ENCODE peak calls at places on chromosomes 16 and 17, in five cellular contexts. N is ovary, H is uterus, K is astrocyte of the spinal cord, V is BJ. A is an unnamed sample.

GRCh38 chr17:55264640-55265298 is at the start of gene HLF:
- DNase-seq in N (peak; percentile 88), H (peak; percentile 81), K (peak; percentile 60), V (no peak), A (no peak)

GRCh38 chr16:89700649-89701424 is 668 bp downstream of the SPATA2L start:
- DNase-seq in N (peak; percentile 60), H (peak; percentile 43), K (peak; percentile 35), V (no peak), A (peak; percentile 92)

GRCh38 chr16:88419790-88420189 is 33.3 kb upstream of the ZFPM1 start:
- DNase-seq in N (no peak), H (no peak), K (no peak), V (no peak), A (no peak)

GRCh38 chr16:67087291-67087690 is 22.4 kb upstream of the PHAF1 start:
- DNase-seq in N (no peak), H (no peak), K (no peak), V (no peak), A (no peak)

GRCh38 chr17:76131692-76132573 is 9.1 kb downstream of the FOXJ1 start:
- DNase-seq in N (no peak), H (no peak), K (no peak), V (no peak), A (no peak)

GRCh38 chr16:53900678-53901077 is 196.7 kb downstream of the FTO start:
- DNase-seq in N (no peak), H (no peak), K (no peak), V (no peak), A (no peak)

GRCh38 chr16:424033-424622 is 1.3 kb upstream of the RAB11FIP3 start:
- DNase-seq in N (peak; percentile 70), H (peak; percentile 92), K (peak; percentile 93), V (peak; percentile 93), A (no peak)

GRCh38 chr16:21654881-21655280 is 2.5 kb upstream of the IGSF6 start:
- DNase-seq in N (no peak), H (no peak), K (no peak), V (no peak), A (no peak)

GRCh38 chr17:41494524-41494923 is 4.8 kb upstream of the KRT36 start:
- DNase-seq in N (no peak), H (no peak), K (peak; percentile 7), V (no peak), A (no peak)

GRCh38 chr16:85162478-85163277 is 50.4 kb upstream of the CIBAR2 start:
- DNase-seq in N (peak; percentile 71), H (peak; percentile 84), K (peak; percentile 79), V (no peak), A (no peak)

GRCh38 chr16:84648595-84649510 is 542 bp downstream of the KLHL36 start:
- DNase-seq in N (peak; percentile 70), H (peak; percentile 36), K (no peak), V (no peak), A (no peak)

GRCh38 chr17:66964930-66965800 is 658 bp downstream of the CACNG4 start:
- DNase-seq in N (no peak), H (no peak), K (no peak), V (no peak), A (no peak)

GRCh38 chr17:80961931-80962330 is 29.7 kb upstream of the CHMP6 start:
- DNase-seq in N (peak; percentile 30), H (no peak), K (no peak), V (no peak), A (no peak)

GRCh38 chr17:80962356-80963329 is 29.0 kb upstream of the CHMP6 start:
- DNase-seq in N (peak; percentile 23), H (no peak), K (no peak), V (no peak), A (peak; percentile 91)

GRCh38 chr17:80960037-80960796 is 31.4 kb upstream of the CHMP6 start:
- DNase-seq in N (no peak), H (no peak), K (no peak), V (no peak), A (peak; percentile 77)

GRCh38 chr17:80960797-80961452 is 30.7 kb upstream of the CHMP6 start:
- DNase-seq in N (peak; percentile 33), H (no peak), K (no peak), V (no peak), A (peak; percentile 95)

DNA sequence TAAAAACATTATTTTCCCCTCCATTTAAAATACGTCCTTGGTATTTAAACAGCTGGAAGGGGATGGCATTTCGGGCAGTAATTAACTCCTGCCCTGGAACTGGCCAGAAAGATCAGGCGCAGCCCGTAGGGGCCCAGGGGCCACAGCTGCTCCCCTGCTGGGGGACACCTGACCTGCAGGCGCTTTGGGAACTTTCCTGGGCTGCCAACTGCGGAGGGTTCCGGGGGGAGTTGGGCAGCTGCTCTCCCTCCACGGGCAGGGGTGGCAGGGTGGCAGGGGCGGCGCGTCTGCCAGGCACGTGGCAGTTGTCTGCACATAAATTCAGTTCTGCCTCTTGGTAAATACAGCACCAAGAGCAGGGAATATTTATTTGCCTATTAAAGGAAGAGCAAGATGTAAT is 30.1 kb upstream of the CHMP6 start:
- DNase-seq in N (peak; percentile 29), H (no peak), K (no peak), V (no peak), A (no peak)
- TF ChIP-seq CTCF in N (no peak), H (no peak), K (no peak), V (no peak), A (no peak)

GRCh38 chr16:86911311-86911999 is 333.1 kb downstream of the FOXL1 start:
- DNase-seq in N (no peak), H (no peak), K (no peak), V (no peak), A (no peak)

GRCh38 chr16:86910821-86911220 is 332.5 kb downstream of the FOXL1 start:
- DNase-seq in N (no peak), H (no peak), K (no peak), V (no peak), A (no peak)

GRCh38 chr16:86909359-86910145 is 331.2 kb downstream of the FOXL1 start:
- DNase-seq in N (no peak), H (no peak), K (no peak), V (no peak), A (no peak)

GRCh38 chr16:86913886-86914285 is 335.5 kb downstream of the FOXL1 start:
- DNase-seq in N (no peak), H (no peak), K (no peak), V (no peak), A (no peak)

GRCh38 chr16:86910146-86910805 is 331.9 kb downstream of the FOXL1 start:
- DNase-seq in N (no peak), H (no peak), K (no peak), V (no peak), A (no peak)
- TF ChIP-seq CTCF in N (no peak), H (no peak), K (no peak), V (no peak), A (no peak)

GRCh38 chr17:9324864-9325263 is 250.8 kb downstream of the STX8 start:
- DNase-seq in N (no peak), H (no peak), K (no peak), V (no peak), A (no peak)

GRCh38 chr17:9322298-9322697 is 253.3 kb downstream of the STX8 start:
- DNase-seq in N (no peak), H (no peak), K (no peak), V (no peak), A (no peak)

GRCh38 chr17:9321862-9322261 is 253.8 kb downstream of the STX8 start:
- DNase-seq in N (no peak), H (no peak), K (no peak), V (no peak), A (no peak)
- TF ChIP-seq CTCF in N (no peak), H (no peak), K (no peak), V (no peak), A (no peak)

DNA sequence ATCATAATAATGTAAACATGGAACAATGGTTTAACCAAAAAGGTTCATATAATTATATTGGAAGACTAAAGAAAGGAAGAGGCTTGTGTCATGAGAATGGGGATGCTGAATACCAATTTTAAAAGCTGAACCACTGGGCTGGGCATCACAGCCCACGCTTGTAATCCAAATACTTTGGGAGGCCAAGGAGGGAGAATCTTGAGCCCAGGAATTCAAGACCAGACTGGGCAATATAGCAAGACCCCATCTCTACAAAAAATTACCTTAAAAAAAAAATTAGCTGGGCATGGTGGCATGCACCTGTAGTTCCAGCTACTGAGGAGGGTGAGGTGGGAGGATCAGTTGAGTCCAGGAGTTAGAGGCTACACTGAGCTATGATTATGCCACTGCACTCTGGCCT is 65.1 kb downstream of the SMURF2 start:
- DNase-seq in N (no peak), H (no peak), K (no peak), V (no peak), A (no peak)
- TF ChIP-seq CTCF in N (no peak), H (no peak), K (no peak), V (no peak), A (no peak)

DNA sequence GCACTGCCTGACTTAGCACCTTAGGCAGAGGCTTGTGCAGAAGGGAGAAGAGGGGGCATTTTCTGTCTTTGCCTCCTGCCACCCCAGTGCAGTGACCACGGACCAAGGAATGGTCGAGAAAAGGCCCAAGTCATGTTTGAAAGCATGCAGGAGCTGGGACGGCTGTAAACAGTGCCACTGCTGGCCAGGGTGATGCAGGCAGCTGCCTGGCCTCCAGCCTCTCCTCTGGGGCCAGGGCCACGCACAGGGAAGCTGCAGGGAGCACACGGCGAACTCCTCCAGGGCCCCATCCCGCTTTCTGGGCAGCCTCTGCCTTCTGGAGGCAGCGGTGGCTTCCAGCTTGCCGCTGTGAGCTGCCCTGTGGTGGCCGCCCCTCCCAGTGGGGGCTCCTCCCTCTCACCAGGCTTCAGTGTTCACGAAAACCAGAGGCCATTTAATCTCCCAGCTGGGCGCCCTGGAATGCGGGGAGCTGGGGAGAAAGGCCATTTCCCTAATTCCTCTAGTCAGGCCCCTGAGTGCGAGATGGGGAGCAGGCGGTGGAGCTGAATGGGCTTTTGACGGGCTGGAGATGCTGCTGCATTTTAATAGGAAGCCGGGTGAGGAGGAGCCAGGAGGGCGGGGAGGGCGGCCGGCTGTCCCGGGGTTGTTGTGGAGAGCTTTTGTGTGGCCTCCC is 28.8 kb upstream of the DNAI2 start:
- DNase-seq in N (no peak), H (no peak), K (peak; percentile 14), V (no peak), A (no peak)
- TF ChIP-seq CTCF in N (no peak), H (no peak), K (no peak), V (no peak), A (peak; percentile 33)